ENCODE peak calls at places on chromosomes 12 and 14, in nine cellular contexts. R is A549, X is stomach, K is body of pancreas, N is prostate gland, G is IMR-90, F is tibial nerve, D is right lobe of liver, I is heart left ventricle. W is an unnamed sample.
A peak's percentile ranks its signal among the peaks of the same experiment; 100 is the strongest.

GRCh38 chr14:59425322-59425945 is 39.7 kb downstream of the GPR135 start:
- DNase-seq in R (no peak), X (no peak), K (no peak), N (no peak), G (peak; percentile 57), F (no peak), D (no peak), I (peak; percentile 58), W (no peak)

GRCh38 chr14:88919502-88919901 is 95.1 kb downstream of the TTC8 start:
- DNase-seq in R (peak; percentile 15), X (no peak), K (no peak), N (no peak), G (no peak), F (no peak), D (no peak), I (no peak), W (peak; percentile 68)

GRCh38 chr14:104393898-104394605 is 185.5 kb upstream of the C14orf180 start:
- DNase-seq in R (no peak), X (peak; percentile 63), K (peak; percentile 40), N (no peak), G (no peak), F (no peak), D (no peak), I (peak; percentile 74), W (peak; percentile 59)

GRCh38 chr12:131598717-131599116 is 112.2 kb upstream of the SFSWAP start:
- DNase-seq in R (no peak), X (no peak), K (no peak), N (no peak), G (no peak), F (no peak), D (no peak), I (no peak), W (no peak)

GRCh38 chr12:2284857-2285256 is 232.1 kb downstream of the CACNA1C start:
- DNase-seq in R (peak; percentile 47), X (peak; percentile 66), K (peak; percentile 69), N (peak; percentile 60), G (peak; percentile 73), F (peak; percentile 52), D (peak; percentile 75), I (peak; percentile 92), W (peak; percentile 83)

GRCh38 chr14:50822501-50823042 is 8.4 kb downstream of the NIN start:
- DNase-seq in R (no peak), X (no peak), K (no peak), N (no peak), G (no peak), F (no peak), D (no peak), I (no peak), W (no peak)

GRCh38 chr12:3117144-3117581 is 40.0 kb downstream of the TSPAN9 start:
- DNase-seq in R (no peak), X (no peak), K (no peak), N (no peak), G (peak; percentile 78), F (no peak), D (no peak), I (peak; percentile 41), W (no peak)

GRCh38 chr14:58829594-58829993 is 191.8 kb downstream of the DACT1 start:
- DNase-seq in R (no peak), X (no peak), K (no peak), N (no peak), G (peak; percentile 58), F (no peak), D (no peak), I (no peak), W (no peak)

DNA sequence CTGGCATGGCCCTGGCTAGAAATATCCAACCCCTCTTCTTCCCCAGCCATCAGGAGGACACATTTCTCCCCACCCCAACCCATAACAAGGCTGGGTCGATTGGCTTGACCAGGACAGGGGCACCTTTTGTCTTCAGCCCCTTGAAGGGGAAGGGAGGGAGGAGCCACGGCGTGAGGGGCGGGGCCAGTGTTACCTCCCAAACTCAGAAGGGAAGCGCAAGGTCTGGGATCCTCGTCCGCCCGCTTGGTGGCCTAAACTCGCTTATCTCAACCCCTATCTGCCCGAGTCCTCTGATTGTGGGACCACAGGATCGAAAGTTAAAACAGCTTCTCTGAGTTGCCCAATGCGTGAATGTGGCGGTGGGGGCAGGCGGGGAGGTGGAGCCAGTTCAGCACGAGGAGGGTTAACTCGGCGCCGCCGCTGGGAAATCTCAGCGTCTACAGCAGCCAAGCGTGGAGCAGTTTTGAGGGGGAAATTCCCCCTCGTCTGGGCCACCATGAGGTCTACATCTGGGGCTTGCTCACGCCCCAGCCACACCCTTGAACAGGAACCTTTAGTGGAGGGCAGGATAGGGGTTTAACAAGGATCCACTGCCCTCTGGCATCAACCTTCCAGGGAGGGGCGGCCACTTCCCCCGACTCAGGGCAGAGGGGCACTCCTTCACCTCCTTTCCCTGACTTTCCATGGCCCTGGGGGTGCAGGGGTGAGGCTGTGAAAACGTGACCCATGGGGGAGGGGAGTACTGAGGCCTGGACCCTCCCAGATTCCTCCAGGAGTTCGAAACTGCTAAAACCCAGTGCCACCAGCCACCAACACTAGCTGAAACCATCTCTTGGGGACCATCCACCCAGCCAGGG is 745 bp downstream of the STAT6 start:
- DNase-seq in R (peak; percentile 64), X (peak; percentile 68), K (peak; percentile 65), N (peak; percentile 72), G (peak; percentile 37), F (peak; percentile 71), D (peak; percentile 79), I (peak; percentile 70), W (peak; percentile 82)
- TF ChIP-seq POLR2A in R (peak; percentile 26), X (no peak), K (no peak), N (peak; percentile 84), G (no peak), F (no peak), D (no peak), I (peak; percentile 26), W (no peak)

GRCh38 chr14:103007555-103007954 is 49.8 kb downstream of the CDC42BPB start:
- DNase-seq in R (no peak), X (no peak), K (no peak), N (no peak), G (no peak), F (no peak), D (peak; percentile 57), I (peak; percentile 69), W (no peak)

GRCh38 chr14:103006106-103006505 is 51.2 kb downstream of the CDC42BPB start:
- DNase-seq in R (no peak), X (no peak), K (no peak), N (no peak), G (no peak), F (no peak), D (no peak), I (no peak), W (no peak)

GRCh38 chr14:103008768-103009342 is 48.5 kb downstream of the CDC42BPB start:
- DNase-seq in R (no peak), X (peak; percentile 55), K (no peak), N (no peak), G (peak; percentile 72), F (no peak), D (no peak), I (peak; percentile 68), W (no peak)

GRCh38 chr14:103008126-103008525 is 49.2 kb downstream of the CDC42BPB start:
- DNase-seq in R (no peak), X (no peak), K (no peak), N (no peak), G (no peak), F (no peak), D (no peak), I (no peak), W (no peak)

DNA sequence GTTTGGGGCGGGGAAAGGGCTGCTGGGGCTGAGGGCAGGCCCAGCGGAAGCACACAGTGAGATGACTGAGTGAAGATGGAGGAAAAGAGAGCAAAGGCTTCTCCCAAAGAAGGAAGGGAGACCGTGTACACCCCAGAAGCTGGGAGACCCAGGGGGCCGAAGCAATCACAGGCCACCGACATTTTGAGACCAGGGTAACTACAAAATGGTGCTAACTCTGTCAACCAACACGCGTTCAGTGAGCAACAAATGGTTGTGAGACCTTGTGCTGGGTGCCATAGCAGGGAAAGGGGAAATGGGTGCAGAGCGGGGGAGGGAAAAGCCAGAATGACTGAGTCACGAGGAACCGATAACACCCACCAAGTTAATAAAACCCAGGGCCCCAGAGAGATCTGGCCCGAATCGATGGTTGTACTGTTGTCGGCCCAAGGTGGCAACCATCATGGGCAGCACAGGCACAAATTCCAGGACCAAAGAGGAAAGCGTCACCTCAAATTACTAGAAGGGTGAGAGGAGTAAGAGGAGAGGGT is 50.3 kb downstream of the CDC42BPB start:
- DNase-seq in R (no peak), X (no peak), K (no peak), N (no peak), G (no peak), F (no peak), D (no peak), I (no peak), W (no peak)
- H3K27ac ChIP-seq in R (no peak overlapping the region), X (no peak overlapping the region), K (no peak overlapping the region), N (no peak overlapping the region), G (no peak overlapping the region), F (no peak overlapping the region), D (no peak overlapping the region), I (no peak overlapping the region), W (no peak overlapping the region)

GRCh38 chr14:20751963-20752562 is 6.4 kb downstream of the EDDM3A start:
- DNase-seq in R (no peak), X (no peak), K (no peak), N (no peak), G (no peak), F (no peak), D (no peak), I (no peak), W (no peak)
- H3K4me1 ChIP-seq in R (no peaks in the 10 kb centered on the region), X (no peaks in the 10 kb centered on the region), K (peaks cover 10% of the 10 kb centered on the region), N (no peaks in the 10 kb centered on the region), G (no peaks in the 10 kb centered on the region), F (no peaks in the 10 kb centered on the region), D (no peaks in the 10 kb centered on the region), I (no peaks in the 10 kb centered on the region), W (peaks cover 9% of the 10 kb centered on the region)

GRCh38 chr12:949337-950099 is at the start of gene RAD52:
- DNase-seq in R (peak; percentile 82), X (peak; percentile 98), K (peak; percentile 98), N (peak; percentile 97), G (peak; percentile 99), F (peak; percentile 93), D (peak; percentile 97), I (peak; percentile 98), W (peak; percentile 98)

GRCh38 chr12:951166-951565 is 1.7 kb upstream of the RAD52 start:
- DNase-seq in R (no peak), X (no peak), K (no peak), N (no peak), G (no peak), F (no peak), D (no peak), I (no peak), W (peak; percentile 11)

GRCh38 chr12:946212-946611 is 3.3 kb downstream of the RAD52 start:
- DNase-seq in R (no peak), X (no peak), K (no peak), N (no peak), G (peak; percentile 42), F (no peak), D (no peak), I (no peak), W (no peak)

GRCh38 chr12:946656-947055 is 2.8 kb downstream of the RAD52 start:
- DNase-seq in R (no peak), X (no peak), K (no peak), N (no peak), G (peak; percentile 80), F (no peak), D (no peak), I (no peak), W (no peak)

DNA sequence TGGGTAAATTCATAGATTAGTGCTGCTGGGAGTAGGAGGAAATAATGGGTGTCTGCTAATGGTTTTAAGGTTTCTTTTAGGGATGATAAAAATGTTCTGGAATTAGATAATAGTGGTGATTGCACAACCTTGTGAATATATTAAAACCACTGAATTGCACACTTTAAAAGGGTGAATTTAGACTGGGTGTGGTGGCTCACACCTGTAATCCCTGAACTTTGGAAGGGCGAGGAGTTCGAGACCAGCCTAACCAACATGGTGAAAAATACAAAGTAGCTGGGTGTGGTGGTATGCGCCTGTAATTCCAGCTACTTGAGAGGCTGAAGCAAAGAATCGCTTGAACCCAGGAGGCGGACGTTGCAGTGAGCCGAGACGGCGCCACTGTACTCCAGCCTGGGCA is 1.3 kb downstream of the RAD52 start:
- DNase-seq in R (no peak), X (peak; percentile 18), K (no peak), N (no peak), G (no peak), F (no peak), D (no peak), I (no peak), W (peak; percentile 52)
- TF ChIP-seq POLR2A in R (no peak), X (no peak), K (no peak), N (no peak), G (no peak), F (no peak), D (no peak), I (no peak), W (no peak)